ENCODE peak calls at places on chromosomes 4 and X, in eight cellular contexts. A, D, M, H, I, G, Q and Z are unnamed samples.
A peak's percentile ranks its signal among the peaks of the same experiment; 100 is the strongest.

GRCh38 chr4:7770675-7771050 is 169.0 kb downstream of the AFAP1 start:
- DNase-seq in H (no peak), G (no peak), D (no peak), A (no peak), Q (no peak), M (no peak), I (no peak), Z (no peak)

GRCh38 chr4:150117629-150118028 is 39.4 kb downstream of the DCLK2 start:
- DNase-seq in M (no peak), D (no peak), A (no peak), Q (no peak), I (no peak), H (no peak), G (no peak), Z (no peak)

GRCh38 chr4:86508436-86508835 is 85.7 kb upstream of the PTPN13 start:
- DNase-seq in H (peak; percentile 30), Q (peak; percentile 46), A (no peak), M (no peak), I (no peak), G (no peak), D (peak; percentile 43), Z (peak; percentile 75)

GRCh38 chr4:8844976-8845690 is 26.5 kb downstream of the HMX1 start:
- DNase-seq in H (no peak), A (no peak), M (no peak), I (peak; percentile 13), Q (no peak), D (no peak), G (no peak), Z (no peak)

GRCh38 chr4:188021548-188022249 is 26.1 kb downstream of the ZFP42 start:
- DNase-seq in I (no peak), D (no peak), Q (no peak), G (no peak), H (no peak), A (no peak), M (no peak), Z (no peak)

GRCh38 chrX:262391-262909 is 18.7 kb upstream of the PLCXD1 start:
- DNase-seq in A (no peak), Q (no peak), G (no peak), M (no peak), H (no peak), D (no peak), I (no peak), Z (no peak)

GRCh38 chrX:129577473-129577872 is 37.4 kb downstream of the OCRL start:
- DNase-seq in M (no peak), A (no peak), D (peak; percentile 75), Q (peak; percentile 64), G (no peak), I (no peak), H (peak; percentile 80), Z (peak; percentile 23)

GRCh38 chrX:24838624-24839023 is 144.9 kb downstream of the POLA1 start:
- DNase-seq in A (no peak), Q (peak; percentile 4), M (no peak), D (peak; percentile 11), I (no peak), G (peak; percentile 35), H (no peak), Z (peak; percentile 28)

GRCh38 chr4:1109898-1110506 is 3.4 kb downstream of the RNF212 start:
- DNase-seq in D (no peak), H (no peak), G (no peak), Q (no peak), I (no peak), M (no peak), A (no peak), Z (peak; percentile 91)

GRCh38 chr4:2297606-2298517 is 36.0 kb upstream of the MXD4 start:
- DNase-seq in G (peak; percentile 82), Q (no peak), I (no peak), M (no peak), A (peak; percentile 39), H (no peak), D (no peak), Z (no peak)

GRCh38 chr4:138290803-138291202 is 48.7 kb upstream of the SLC7A11 start:
- DNase-seq in A (no peak), G (no peak), I (no peak), D (no peak), Q (no peak), M (no peak), H (no peak), Z (no peak)

GRCh38 chrX:12805333-12805732 is 14.1 kb downstream of the PRPS2 start:
- DNase-seq in I (no peak), M (no peak), D (no peak), G (no peak), H (no peak), A (no peak), Q (no peak), Z (no peak)

GRCh38 chr4:101791189-101791572 is 651 bp downstream of the BANK1 start:
- DNase-seq in H (no peak), D (no peak), I (no peak), M (no peak), A (no peak), Q (no peak), G (no peak), Z (no peak)

GRCh38 chrX:45903781-45904201 is 641.4 kb downstream of the ZNF674 start:
- DNase-seq in I (no peak), G (no peak), A (no peak), D (no peak), H (no peak), M (no peak), Q (no peak), Z (no peak)

GRCh38 chr4:110533940-110534339 is 58.0 kb downstream of the ENPEP start:
- DNase-seq in A (no peak), M (no peak), I (no peak), Q (peak; percentile 97), D (peak; percentile 81), H (peak; percentile 78), G (peak; percentile 54), Z (peak; percentile 55)

GRCh38 chr4:168200685-168201084 is 108.3 kb downstream of the ANXA10 start:
- DNase-seq in G (no peak), M (no peak), H (no peak), Q (peak; percentile 52), D (no peak), A (no peak), I (no peak), Z (no peak)

GRCh38 chr4:87985097-87985886 is 9.8 kb downstream of the SPP1 start:
- DNase-seq in H (peak; percentile 65), D (peak; percentile 64), I (peak; percentile 38), G (peak; percentile 42), M (no peak), Q (peak; percentile 77), A (peak; percentile 55), Z (peak; percentile 87)

GRCh38 chr4:114036426-114036825 is 57.0 kb upstream of the ARSJ start:
- DNase-seq in I (no peak), M (no peak), A (no peak), Q (no peak), D (no peak), G (no peak), H (no peak), Z (no peak)

GRCh38 chr4:168541608-168541953 is 44.7 kb downstream of the PALLD start:
- DNase-seq in I (no peak), A (no peak), G (no peak), Q (peak; percentile 82), D (peak; percentile 20), M (no peak), H (no peak), Z (peak; percentile 18)